ENCODE peak calls at places on chromosomes 16 and 17, in seven cellular contexts. C is iPS-NIHi11; W is endothelial cell; A is stimulated activated naive CD8-positive, alpha-beta T cell treated with anti-CD3 and anti-CD28 coated beads, Interleukin-15, amount 100 ng/mL, for 72 hours; P is ACHN; Q is GM10248; T is H54. J is an unnamed sample.

GRCh38 chr17:56602292-56603130 is 9.0 kb downstream of the NOG start:
- DNase-seq in C (no peak), W (no peak), A (peak; percentile 10), P (no peak), Q (no peak), T (no peak), J (no peak)

GRCh38 chr16:1770328-1771071 is 843 bp downstream of the NME3 start:
- DNase-seq in C (no peak), W (no peak), A (peak; percentile 53), P (peak; percentile 39), Q (peak; percentile 76), T (no peak), J (peak; percentile 76)

GRCh38 chr17:29592850-29593545 is at the start of gene ANKRD13B:
- DNase-seq in C (no peak), W (no peak), A (peak; percentile 51), P (peak; percentile 50), Q (peak; percentile 52), T (no peak), J (peak; percentile 27)

GRCh38 chr17:43530303-43531081 is 15.6 kb downstream of the ETV4 start:
- DNase-seq in C (peak; percentile 93), W (peak; percentile 70), A (no peak), P (peak; percentile 76), Q (no peak), T (no peak), J (peak; percentile 72)

GRCh38 chr17:48925991-48926342 is 17.8 kb downstream of the UBE2Z start:
- DNase-seq in C (no peak), W (no peak), A (no peak), P (no peak), Q (no peak), T (no peak), J (no peak)

GRCh38 chr16:70714526-70715112 is 28.8 kb upstream of the MTSS2 start:
- DNase-seq in C (no peak), W (no peak), A (no peak), P (peak; percentile 8), Q (no peak), T (no peak), J (peak; percentile 31)

GRCh38 chr17:61410555-61411089 is 11.0 kb downstream of the TBX2 start:
- DNase-seq in C (peak; percentile 75), W (peak; percentile 91), A (peak; percentile 79), P (peak; percentile 93), Q (peak; percentile 61), T (peak; percentile 30), J (peak; percentile 72)

GRCh38 chr16:23796941-23797340 is 38.8 kb upstream of the PRKCB start:
- DNase-seq in C (no peak), W (no peak), A (no peak), P (no peak), Q (no peak), T (no peak), J (no peak)

GRCh38 chr17:60604686-60605334 is 4.8 kb downstream of the PPM1D start:
- DNase-seq in C (no peak), W (no peak), A (no peak), P (peak; percentile 77), Q (no peak), T (peak; percentile 76), J (peak; percentile 94)

GRCh38 chr17:44439168-44439567 is 49.7 kb upstream of the ITGA2B start:
- DNase-seq in C (no peak), W (no peak), A (no peak), P (no peak), Q (no peak), T (no peak), J (no peak)

GRCh38 chr17:14792751-14793150 is 472.4 kb downstream of the PMP22 start:
- DNase-seq in C (no peak), W (no peak), A (no peak), P (no peak), Q (no peak), T (no peak), J (peak; percentile 2)

GRCh38 chr16:51524555-51525373 is 373.7 kb upstream of the SALL1 start:
- DNase-seq in C (no peak), W (no peak), A (no peak), P (peak; percentile 67), Q (no peak), T (no peak), J (peak; percentile 80)

GRCh38 chr16:78034530-78034929 is 12.2 kb downstream of the CLEC3A start:
- DNase-seq in C (no peak), W (no peak), A (no peak), P (no peak), Q (no peak), T (no peak), J (no peak)

GRCh38 chr16:52825882-52826281 is 226.8 kb downstream of the CHD9NB start:
- DNase-seq in C (no peak), W (no peak), A (no peak), P (no peak), Q (no peak), T (no peak), J (peak; percentile 9)

GRCh38 chr16:89442990-89443726 is 47.2 kb downstream of the ANKRD11 start:
- DNase-seq in C (peak; percentile 46), W (no peak), A (no peak), P (peak; percentile 86), Q (no peak), T (no peak), J (peak; percentile 88)

GRCh38 chr16:60206511-60206910 is 1472.4 kb upstream of the GOT2 start:
- DNase-seq in C (peak; percentile 33), W (no peak), A (no peak), P (no peak), Q (no peak), T (no peak), J (no peak)

GRCh38 chr17:3659541-3660111 is 8.8 kb downstream of the TAX1BP3 start:
- DNase-seq in C (peak; percentile 54), W (no peak), A (no peak), P (peak; percentile 51), Q (no peak), T (peak; percentile 93), J (peak; percentile 66)

GRCh38 chr17:82305727-82306300 is 11.6 kb downstream of the CD7 start:
- DNase-seq in C (no peak), W (no peak), A (no peak), P (no peak), Q (no peak), T (no peak), J (no peak)

GRCh38 chr16:89150981-89151380 is 20.6 kb upstream of the CDH15 start:
- DNase-seq in C (no peak), W (no peak), A (no peak), P (no peak), Q (no peak), T (no peak), J (no peak)

GRCh38 chr17:66885417-66885816 is 50.5 kb downstream of the CACNG5 start:
- DNase-seq in C (no peak), W (no peak), A (no peak), P (no peak), Q (no peak), T (no peak), J (no peak)

GRCh38 chr16:85308585-85309540 is 196.6 kb upstream of the CIBAR2 start:
- DNase-seq in C (no peak), W (no peak), A (no peak), P (no peak), Q (no peak), T (no peak), J (no peak)

GRCh38 chr17:27319536-27320221 is 25.8 kb downstream of the WSB1 start:
- DNase-seq in C (no peak), W (no peak), A (no peak), P (no peak), Q (no peak), T (no peak), J (peak; percentile 71)

GRCh38 chr17:40534431-40535189 is 30.7 kb downstream of the CCR7 start:
- DNase-seq in C (no peak), W (no peak), A (no peak), P (no peak), Q (no peak), T (no peak), J (no peak)

GRCh38 chr17:21418446-21419298 is 42.5 kb downstream of the KCNJ12 start:
- DNase-seq in C (no peak), W (no peak), A (no peak), P (no peak), Q (peak; percentile 12), T (no peak), J (no peak)

GRCh38 chr16:66549284-66550131 is at the start of gene TK2:
- DNase-seq in C (peak; percentile 89), W (peak; percentile 60), A (peak; percentile 70), P (peak; percentile 69), Q (peak; percentile 81), T (peak; percentile 67), J (peak; percentile 70)

GRCh38 chr17:76368545-76368944 is 14.8 kb upstream of the PRPSAP1 start:
- DNase-seq in C (no peak), W (no peak), A (no peak), P (no peak), Q (peak; percentile 51), T (no peak), J (no peak)

GRCh38 chr16:11245222-11245737 is 10.7 kb downstream of the SOCS1 start:
- DNase-seq in C (no peak), W (no peak), A (no peak), P (no peak), Q (no peak), T (no peak), J (no peak)

GRCh38 chr16:88806491-88807111 is 3.0 kb downstream of the CDT1 start:
- DNase-seq in C (no peak), W (no peak), A (no peak), P (no peak), Q (no peak), T (no peak), J (no peak)

GRCh38 chr17:8159459-8160223 is 3.1 kb downstream of the VAMP2 start:
- DNase-seq in C (no peak), W (no peak), A (no peak), P (no peak), Q (no peak), T (no peak), J (no peak)

J was measured in kidney tubule cell.